ENCODE peak calls at places on chromosomes 2 and 18, in eight cellular contexts. E, F, X, V, C, K, O and W are unnamed samples.

GRCh38 chr18:56576826-56577573 is 61.4 kb downstream of the TXNL1 start:
- DNase-seq in K (no peak), X (peak), V (no peak), O (no peak), C (no peak), E (no peak), F (no peak), W (no peak)

GRCh38 chr2:227325824-227326195 is 759 bp downstream of the MFF start:
- DNase-seq in O (peak), C (no peak), K (peak), V (peak), E (peak), F (peak), X (peak), W (no peak)

GRCh38 chr18:63157293-63158011 is 162.1 kb downstream of the BCL2 start:
- DNase-seq in C (no peak), F (no peak), V (no peak), E (peak), K (no peak), O (no peak), X (no peak), W (no peak)

GRCh38 chr2:60412626-60413025 is 140.8 kb downstream of the BCL11A start:
- DNase-seq in C (no peak), E (no peak), V (no peak), X (no peak), K (no peak), O (no peak), F (no peak), W (no peak)

GRCh38 chr2:205580591-205580990 is 101.7 kb upstream of the NRP2 start:
- DNase-seq in O (peak), E (no peak), F (no peak), V (no peak), X (peak), K (no peak), C (no peak), W (no peak)

GRCh38 chr18:43543236-43543635 is 265.9 kb upstream of the SYT4 start:
- DNase-seq in X (no peak), C (no peak), V (no peak), K (no peak), O (no peak), F (no peak), E (no peak), W (no peak)

GRCh38 chr2:9714630-9715214 is 83.9 kb upstream of the YWHAQ start:
- DNase-seq in O (no peak), C (no peak), F (peak), K (peak), E (no peak), V (peak), X (no peak), W (no peak)

GRCh38 chr2:74250189-74250631 is 51.8 kb downstream of the MTHFD2 start:
- DNase-seq in K (no peak), V (peak), X (no peak), F (peak), O (peak), C (peak), E (peak), W (peak)

GRCh38 chr2:235301202-235302076 is 192.4 kb upstream of the AGAP1 start:
- DNase-seq in C (no peak), X (no peak), K (no peak), F (no peak), V (no peak), E (no peak), O (no peak), W (no peak)

GRCh38 chr2:208319403-208319802 is 53.3 kb downstream of the PIKFYVE start:
- DNase-seq in K (no peak), X (peak), O (peak), E (peak), F (no peak), C (no peak), V (no peak), W (no peak)

GRCh38 chr2:218985325-218986091 is 524 bp upstream of the FEV start:
- DNase-seq in K (peak), X (no peak), C (no peak), F (no peak), E (no peak), O (no peak), V (peak), W (no peak)

GRCh38 chr2:240514631-240515030 is 43.2 kb downstream of the ANKMY1 start:
- DNase-seq in O (no peak), X (no peak), K (no peak), V (no peak), F (no peak), C (no peak), E (no peak), W (no peak)

GRCh38 chr18:78558948-78559347 is 420.7 kb upstream of the SALL3 start:
- DNase-seq in E (no peak), K (no peak), O (no peak), C (no peak), V (peak), F (no peak), X (no peak), W (no peak)

GRCh38 chr18:26082475-26082874 is 7.9 kb downstream of the SS18 start:
- DNase-seq in C (no peak), V (no peak), X (peak), K (no peak), E (no peak), O (peak), F (no peak), W (no peak)

GRCh38 chr2:173187911-173188788 is 112.5 kb downstream of the MAP3K20 start:
- DNase-seq in V (peak), X (peak), E (no peak), O (peak), K (no peak), C (no peak), F (no peak), W (no peak)

GRCh38 chr2:64330691-64331429 is 123.1 kb upstream of the LGALSL start:
- DNase-seq in F (peak), V (peak), O (peak), E (peak), K (peak), C (peak), X (peak), W (peak)

GRCh38 chr18:9613550-9614400 is 584 bp downstream of the PPP4R1 start:
- DNase-seq in V (peak), C (peak), K (peak), O (no peak), X (no peak), F (peak), E (peak), W (no peak)

GRCh38 chr2:113218283-113219091 is 44.7 kb downstream of the PSD4 start:
- DNase-seq in X (no peak), C (peak), F (peak), V (no peak), K (peak), O (peak), E (no peak), W (no peak)

GRCh38 chr2:170461875-170462274 is 253.3 kb upstream of the SP5 start:
- DNase-seq in X (no peak), V (no peak), F (no peak), O (no peak), C (no peak), K (no peak), E (no peak), W (no peak)

GRCh38 chr2:85920810-85921545 is 32.2 kb upstream of the ST3GAL5 start:
- DNase-seq in V (no peak), C (no peak), E (no peak), K (no peak), X (peak), F (no peak), O (peak), W (no peak)

GRCh38 chr2:193695367-193695766 is 1500.6 kb upstream of the TMEFF2 start:
- DNase-seq in C (no peak), O (peak), K (no peak), X (peak), V (no peak), E (peak), F (no peak), W (no peak)

GRCh38 chr18:58135806-58136331 is 91.8 kb downstream of the NEDD4L start:
- DNase-seq in F (no peak), V (peak), K (no peak), X (peak), E (peak), C (no peak), O (peak), W (peak)

GRCh38 chr2:100412866-100413265 is 4.6 kb downstream of the CHST10 start:
- DNase-seq in X (no peak), C (no peak), O (no peak), E (no peak), F (no peak), K (no peak), V (no peak), W (no peak)

GRCh38 chr2:177906041-177906718 is 166.4 kb downstream of the PDE11A start:
- DNase-seq in X (peak), O (peak), K (no peak), E (peak), F (peak), C (no peak), V (peak), W (peak)

GRCh38 chr2:239720411-239721365 is 304.5 kb downstream of the NDUFA10 start:
- DNase-seq in F (peak), E (no peak), X (no peak), V (no peak), O (no peak), K (peak), C (peak), W (no peak)

GRCh38 chr2:74548285-74548918 is 5.3 kb downstream of the LOXL3 start:
- DNase-seq in C (no peak), V (no peak), X (no peak), K (no peak), F (no peak), E (no peak), O (no peak), W (no peak)

GRCh38 chr2:54763636-54764291 is 40.3 kb downstream of the EML6 start:
- DNase-seq in X (no peak), C (no peak), O (no peak), E (peak), F (no peak), K (no peak), V (no peak), W (no peak)

GRCh38 chr2:217947341-217948316 is 55.2 kb downstream of the TNS1 start:
- DNase-seq in O (no peak), E (no peak), K (peak), F (peak), X (no peak), C (peak), V (no peak), W (no peak)

GRCh38 chr2:119255760-119256573 is 32.3 kb downstream of the STEAP3 start:
- DNase-seq in K (no peak), V (no peak), E (no peak), F (no peak), C (no peak), X (peak), O (peak), W (no peak)

GRCh38 chr18:29449424-29449823 is 1272.5 kb upstream of the CDH2 start:
- DNase-seq in V (no peak), X (no peak), C (no peak), O (peak), K (no peak), F (no peak), E (no peak), W (no peak)

GRCh38 chr2:27833931-27834330 is 56.3 kb downstream of the RBKS start:
- DNase-seq in V (no peak), O (peak), F (no peak), E (no peak), X (peak), K (no peak), C (no peak), W (no peak)

GRCh38 chr2:13560322-13560721 is 843.6 kb downstream of the TRIB2 start:
- DNase-seq in V (no peak), X (no peak), O (no peak), F (no peak), C (no peak), E (peak), K (no peak), W (peak)

DNA sequence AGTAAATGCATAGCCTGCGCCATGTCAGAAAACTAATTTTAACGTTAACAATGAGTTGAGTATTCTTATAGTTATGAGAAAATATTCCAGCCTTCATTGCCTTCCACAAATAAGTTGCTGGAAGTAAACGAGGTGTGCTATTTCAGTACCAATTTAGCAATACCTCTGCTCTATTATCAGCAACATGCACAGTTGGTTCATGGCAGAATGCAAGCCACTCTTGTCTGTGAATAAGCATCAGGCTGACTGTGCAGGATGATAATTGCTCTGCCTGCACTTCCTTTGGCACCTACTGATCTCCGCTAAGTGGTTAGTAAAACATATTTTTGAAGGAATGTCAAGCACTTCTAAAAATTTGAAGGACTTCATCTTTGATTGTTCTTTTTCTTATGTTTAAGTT is 261.9 kb upstream of the SIX3 start:
- DNase-seq in C (no peak), E (no peak), X (no peak), O (no peak), V (no peak), F (no peak), K (no peak), W (no peak)
- H3K4me3 ChIP-seq in C (no peak), E (no peak), X (no peak), O (no peak), V (no peak), F (no peak), K (no peak), W (no peak)

DNA sequence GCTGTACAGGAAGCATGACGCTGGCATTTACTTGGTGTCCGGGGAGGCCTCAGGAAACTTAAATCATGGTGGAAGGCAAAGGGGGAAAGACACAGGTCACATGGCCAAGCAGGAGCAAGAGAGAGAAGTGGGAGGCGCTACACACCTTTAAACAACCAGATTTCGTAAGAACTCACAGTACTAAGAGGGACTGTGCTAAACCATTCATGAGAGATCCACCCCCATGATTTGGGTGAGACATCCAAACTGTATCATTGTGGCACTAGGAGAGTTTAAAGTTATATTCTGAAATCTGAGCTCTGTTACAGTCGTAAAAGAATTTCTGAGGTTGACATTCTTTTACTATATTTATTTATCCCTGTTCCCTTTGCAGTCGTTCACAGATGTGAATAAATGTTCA is 116.6 kb downstream of the ICA1L start:
- DNase-seq in C (no peak), K (no peak), V (no peak), O (no peak), F (no peak), E (no peak), X (no peak), W (no peak)
- H3K4me3 ChIP-seq in C (no peak), K (no peak), V (no peak), O (no peak), F (no peak), E (no peak), X (no peak), W (no peak)

GRCh38 chr2:232432598-232433184 is 23.3 kb upstream of the ALPI start:
- DNase-seq in E (no peak), X (no peak), C (peak), O (no peak), F (peak), K (no peak), V (no peak), W (no peak)
- H3K4me3 ChIP-seq in E (no peak), X (no peak), C (no peak), O (no peak), F (no peak), K (no peak), V (no peak), W (no peak)

GRCh38 chr2:212709287-212709686 is 170.7 kb upstream of the ERBB4 start:
- DNase-seq in K (no peak), O (no peak), C (no peak), E (no peak), F (no peak), V (no peak), X (no peak), W (no peak)

GRCh38 chr2:212712991-212713390 is 174.4 kb upstream of the ERBB4 start:
- DNase-seq in O (no peak), V (no peak), E (no peak), X (no peak), C (no peak), F (no peak), K (no peak), W (no peak)

GRCh38 chr2:212711851-212712250 is 173.2 kb upstream of the ERBB4 start:
- DNase-seq in O (peak), F (no peak), K (no peak), X (peak), V (no peak), C (no peak), E (no peak), W (no peak)

GRCh38 chr2:212713681-212714080 is 175.1 kb upstream of the ERBB4 start:
- DNase-seq in C (no peak), K (no peak), O (no peak), F (no peak), V (no peak), E (no peak), X (no peak), W (no peak)

DNA sequence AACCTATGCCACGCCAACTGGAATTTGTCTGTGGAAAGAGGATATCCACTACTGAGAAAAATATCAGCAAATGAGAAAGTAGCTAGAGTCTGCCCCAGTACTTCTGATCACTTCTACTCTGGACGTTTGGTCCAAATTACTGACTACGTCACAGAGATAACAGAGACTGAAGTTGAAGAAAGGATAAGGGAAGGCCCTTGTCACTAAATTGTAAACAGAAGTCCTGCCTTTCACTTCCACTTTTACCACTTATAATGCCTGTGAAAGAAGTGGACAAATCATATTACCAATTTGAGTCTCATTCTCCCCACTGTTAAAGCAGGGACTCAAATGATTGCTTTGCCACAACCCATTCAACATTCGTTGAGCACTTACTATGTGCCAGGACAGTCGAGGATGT is 173.9 kb upstream of the ERBB4 start:
- DNase-seq in K (no peak), O (no peak), E (no peak), C (no peak), F (no peak), V (no peak), X (no peak), W (no peak)
- H3K4me3 ChIP-seq in K (no peak), O (no peak), E (no peak), C (no peak), F (no peak), V (no peak), X (no peak), W (no peak)